ENCODE peak calls at places on chromosomes 13 and 19, in seven cellular contexts. One of them, this sample, is unnamed.

GRCh38 chr19:49888478-49888901 is 8.2 kb downstream of the IL4I1 start:
- DNase-seq in SK-N-MC: no peak
- DNase-seq in HepG2: no peak
- DNase-seq in uterus: no peak
- DNase-seq in neuronal stem cell: no peak
- DNase-seq in lower lobe of right lung: no peak
- DNase-seq in brain microvascular endothelial cell: no peak
- DNase-seq in this sample: no peak

GRCh38 chr19:30204721-30205120 is 167.5 kb upstream of the ZNF536 start:
- DNase-seq in SK-N-MC: no peak
- DNase-seq in HepG2: no peak
- DNase-seq in uterus: no peak
- DNase-seq in neuronal stem cell: no peak
- DNase-seq in lower lobe of right lung: no peak
- DNase-seq in brain microvascular endothelial cell: no peak
- DNase-seq in this sample: no peak

GRCh38 chr19:18606281-18607221 is at the start of gene CRLF1:
- DNase-seq in SK-N-MC: no peak
- DNase-seq in HepG2: peak; percentile 39
- DNase-seq in uterus: no peak
- DNase-seq in neuronal stem cell: no peak
- DNase-seq in lower lobe of right lung: no peak
- DNase-seq in brain microvascular endothelial cell: no peak
- DNase-seq in this sample: no peak

GRCh38 chr13:96091164-96091931 is 1.4 kb downstream of the HS6ST3 start:
- DNase-seq in SK-N-MC: no peak
- DNase-seq in HepG2: no peak
- DNase-seq in uterus: peak; percentile 43
- DNase-seq in neuronal stem cell: peak; percentile 20
- DNase-seq in lower lobe of right lung: peak; percentile 44
- DNase-seq in brain microvascular endothelial cell: no peak
- DNase-seq in this sample: peak; percentile 17

GRCh38 chr13:28031220-28031903 is 42.9 kb upstream of the URAD start:
- DNase-seq in SK-N-MC: no peak
- DNase-seq in HepG2: no peak
- DNase-seq in uterus: no peak
- DNase-seq in neuronal stem cell: no peak
- DNase-seq in lower lobe of right lung: peak; percentile 81
- DNase-seq in brain microvascular endothelial cell: no peak
- DNase-seq in this sample: no peak

GRCh38 chr19:15101479-15102082 is 5.6 kb upstream of the SYDE1 start:
- DNase-seq in SK-N-MC: peak; percentile 28
- DNase-seq in HepG2: peak; percentile 52
- DNase-seq in uterus: no peak
- DNase-seq in neuronal stem cell: no peak
- DNase-seq in lower lobe of right lung: no peak
- DNase-seq in brain microvascular endothelial cell: peak; percentile 53
- DNase-seq in this sample: peak; percentile 48

GRCh38 chr19:14405758-14406644 is 13.1 kb downstream of the DDX39A start:
- DNase-seq in SK-N-MC: no peak
- DNase-seq in HepG2: peak; percentile 81
- DNase-seq in uterus: peak; percentile 86
- DNase-seq in neuronal stem cell: peak; percentile 98
- DNase-seq in lower lobe of right lung: peak; percentile 91
- DNase-seq in brain microvascular endothelial cell: peak; percentile 73
- DNase-seq in this sample: peak; percentile 97

GRCh38 chr13:50672025-50672424 is 171.5 kb downstream of the DLEU7 start:
- DNase-seq in SK-N-MC: no peak
- DNase-seq in HepG2: peak; percentile 86
- DNase-seq in uterus: no peak
- DNase-seq in neuronal stem cell: no peak
- DNase-seq in lower lobe of right lung: peak; percentile 41
- DNase-seq in brain microvascular endothelial cell: no peak
- DNase-seq in this sample: no peak

GRCh38 chr19:37160153-37160552 is 12.3 kb downstream of the ZNF585A start:
- DNase-seq in SK-N-MC: no peak
- DNase-seq in HepG2: no peak
- DNase-seq in uterus: no peak
- DNase-seq in neuronal stem cell: no peak
- DNase-seq in lower lobe of right lung: no peak
- DNase-seq in brain microvascular endothelial cell: no peak
- DNase-seq in this sample: no peak

GRCh38 chr19:53659292-53659691 is 27.5 kb downstream of the DPRX start:
- DNase-seq in SK-N-MC: no peak
- DNase-seq in HepG2: peak; percentile 65
- DNase-seq in uterus: no peak
- DNase-seq in neuronal stem cell: no peak
- DNase-seq in lower lobe of right lung: no peak
- DNase-seq in brain microvascular endothelial cell: no peak
- DNase-seq in this sample: peak; percentile 85

GRCh38 chr13:46667687-46668281 is 114.8 kb downstream of the LRCH1 start:
- DNase-seq in SK-N-MC: no peak
- DNase-seq in HepG2: no peak
- DNase-seq in uterus: no peak
- DNase-seq in neuronal stem cell: no peak
- DNase-seq in lower lobe of right lung: no peak
- DNase-seq in brain microvascular endothelial cell: no peak
- DNase-seq in this sample: no peak

GRCh38 chr19:19406878-19407639 is 1.6 kb downstream of the GATAD2A start:
- DNase-seq in SK-N-MC: no peak
- DNase-seq in HepG2: peak; percentile 42
- DNase-seq in uterus: no peak
- DNase-seq in neuronal stem cell: no peak
- DNase-seq in lower lobe of right lung: peak; percentile 57
- DNase-seq in brain microvascular endothelial cell: peak; percentile 41
- DNase-seq in this sample: peak; percentile 45

GRCh38 chr13:26220575-26220974 is 1.5 kb downstream of the RNF6 start:
- DNase-seq in SK-N-MC: no peak
- DNase-seq in HepG2: no peak
- DNase-seq in uterus: no peak
- DNase-seq in neuronal stem cell: no peak
- DNase-seq in lower lobe of right lung: no peak
- DNase-seq in brain microvascular endothelial cell: peak; percentile 47
- DNase-seq in this sample: peak; percentile 27

GRCh38 chr13:52906122-52906903 is 57.9 kb upstream of the PCDH8 start:
- DNase-seq in SK-N-MC: no peak
- DNase-seq in HepG2: no peak
- DNase-seq in uterus: no peak
- DNase-seq in neuronal stem cell: no peak
- DNase-seq in lower lobe of right lung: no peak
- DNase-seq in brain microvascular endothelial cell: no peak
- DNase-seq in this sample: no peak

GRCh38 chr19:38274734-38275133 is 10.4 kb downstream of the SPINT2 start:
- DNase-seq in SK-N-MC: no peak
- DNase-seq in HepG2: no peak
- DNase-seq in uterus: no peak
- DNase-seq in neuronal stem cell: no peak
- DNase-seq in lower lobe of right lung: no peak
- DNase-seq in brain microvascular endothelial cell: no peak
- DNase-seq in this sample: no peak

GRCh38 chr19:23002690-23003422 is at the start of gene ZNF728:
- DNase-seq in SK-N-MC: no peak
- DNase-seq in HepG2: no peak
- DNase-seq in uterus: peak; percentile 74
- DNase-seq in neuronal stem cell: no peak
- DNase-seq in lower lobe of right lung: peak; percentile 49
- DNase-seq in brain microvascular endothelial cell: no peak
- DNase-seq in this sample: no peak

GRCh38 chr13:31073859-31074718 is 87.6 kb downstream of the HSPH1 start:
- DNase-seq in SK-N-MC: peak; percentile 14
- DNase-seq in HepG2: no peak
- DNase-seq in uterus: no peak
- DNase-seq in neuronal stem cell: peak; percentile 15
- DNase-seq in lower lobe of right lung: no peak
- DNase-seq in brain microvascular endothelial cell: peak; percentile 31
- DNase-seq in this sample: peak; percentile 56

GRCh38 chr19:38190061-38190460 is 34.0 kb downstream of the DPF1 start:
- DNase-seq in SK-N-MC: no peak
- DNase-seq in HepG2: no peak
- DNase-seq in uterus: no peak
- DNase-seq in neuronal stem cell: no peak
- DNase-seq in lower lobe of right lung: no peak
- DNase-seq in brain microvascular endothelial cell: no peak
- DNase-seq in this sample: no peak

GRCh38 chr13:39590466-39591036 is 12.4 kb downstream of the LHFPL6 start:
- DNase-seq in SK-N-MC: no peak
- DNase-seq in HepG2: no peak
- DNase-seq in uterus: no peak
- DNase-seq in neuronal stem cell: no peak
- DNase-seq in lower lobe of right lung: no peak
- DNase-seq in brain microvascular endothelial cell: no peak
- DNase-seq in this sample: no peak

GRCh38 chr13:114070098-114070799 is 62.2 kb downstream of the RASA3 start:
- DNase-seq in SK-N-MC: no peak
- DNase-seq in HepG2: no peak
- DNase-seq in uterus: no peak
- DNase-seq in neuronal stem cell: no peak
- DNase-seq in lower lobe of right lung: peak; percentile 34
- DNase-seq in brain microvascular endothelial cell: no peak
- DNase-seq in this sample: no peak

DNA sequence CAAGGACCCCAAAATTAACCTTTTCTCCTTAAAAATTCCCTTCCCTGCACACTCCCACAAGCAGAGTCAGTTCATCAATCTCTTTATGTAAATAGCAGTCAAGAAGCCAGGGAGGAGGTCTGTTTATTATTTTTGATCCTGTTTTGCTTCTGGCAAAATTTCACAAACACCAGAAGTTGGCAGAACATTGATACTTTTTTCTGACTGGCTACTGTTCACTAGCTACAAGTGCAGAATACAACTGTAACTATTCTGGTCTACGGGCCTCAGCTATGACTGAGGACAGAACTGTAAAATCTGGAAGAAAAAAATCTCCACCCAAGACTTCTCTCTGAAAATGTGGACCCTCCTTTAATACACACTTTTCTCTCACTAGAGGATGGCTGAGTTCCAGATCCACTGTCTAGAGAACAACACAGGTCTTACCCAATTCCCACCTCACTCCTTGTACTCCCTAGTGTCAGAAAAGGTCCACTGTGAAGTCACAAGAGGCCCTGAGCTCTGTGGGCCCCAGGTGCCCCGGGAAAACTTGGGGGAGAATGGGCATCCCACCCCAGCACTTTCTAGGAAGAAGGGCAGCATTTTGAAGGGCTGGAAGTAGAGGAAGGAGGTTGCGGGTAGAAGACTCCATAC is 14.5 kb downstream of the STARD13 start:
- DNase-seq in SK-N-MC: no peak
- DNase-seq in HepG2: no peak
- DNase-seq in uterus: no peak
- DNase-seq in neuronal stem cell: no peak
- DNase-seq in lower lobe of right lung: no peak
- DNase-seq in brain microvascular endothelial cell: no peak
- DNase-seq in this sample: peak; percentile 62
- H3K27ac ChIP-seq in SK-N-MC: peak overlapping the region; percentile 76
- H3K27ac ChIP-seq in HepG2: peak overlapping the region; percentile 84
- H3K27ac ChIP-seq in uterus: peak overlapping the region; percentile 12
- H3K27ac ChIP-seq in neuronal stem cell: no peak overlapping the region
- H3K27ac ChIP-seq in lower lobe of right lung: peak overlapping the region; percentile 57
- H3K27ac ChIP-seq in brain microvascular endothelial cell: no peak overlapping the region
- H3K27ac ChIP-seq in this sample: peak overlapping the region; percentile 2

GRCh38 chr13:34300559-34300958 is 482.6 kb downstream of the RFC3 start:
- DNase-seq in SK-N-MC: no peak
- DNase-seq in HepG2: peak; percentile 3
- DNase-seq in uterus: no peak
- DNase-seq in neuronal stem cell: no peak
- DNase-seq in lower lobe of right lung: no peak
- DNase-seq in brain microvascular endothelial cell: no peak
- DNase-seq in this sample: no peak

GRCh38 chr13:34290661-34291060 is 472.7 kb downstream of the RFC3 start:
- DNase-seq in SK-N-MC: no peak
- DNase-seq in HepG2: no peak
- DNase-seq in uterus: no peak
- DNase-seq in neuronal stem cell: no peak
- DNase-seq in lower lobe of right lung: no peak
- DNase-seq in brain microvascular endothelial cell: no peak
- DNase-seq in this sample: no peak

DNA sequence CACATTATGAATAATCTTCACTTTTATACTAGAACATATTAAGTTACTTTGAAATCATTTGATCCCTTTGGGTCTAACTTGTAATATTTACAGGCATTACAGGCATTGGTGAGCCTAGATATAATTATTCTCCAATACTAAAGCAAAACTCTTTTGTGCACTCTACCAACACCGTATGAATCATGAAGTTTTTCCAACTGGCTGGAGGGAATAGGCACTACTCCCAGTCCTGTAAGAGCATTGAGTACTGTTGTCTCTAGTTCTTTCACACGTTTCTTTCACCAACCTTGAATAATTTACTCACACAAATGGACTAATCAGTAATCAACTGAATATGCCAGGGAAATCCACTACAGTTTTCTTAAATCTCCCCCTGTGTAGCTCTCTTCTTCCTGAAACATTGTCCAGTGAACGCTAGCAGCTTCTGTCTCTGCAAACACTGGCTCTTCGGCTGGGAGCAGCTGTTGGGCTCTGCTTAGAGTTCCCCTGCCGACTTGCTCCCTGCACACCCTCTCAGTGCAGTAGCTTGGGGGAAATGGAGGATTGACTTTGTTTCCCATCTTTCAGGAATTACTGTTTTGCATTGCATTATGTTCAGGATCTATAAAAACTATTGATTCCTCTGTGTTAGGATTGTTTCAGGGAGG is 476.7 kb downstream of the RFC3 start:
- DNase-seq in SK-N-MC: no peak
- DNase-seq in HepG2: no peak
- DNase-seq in uterus: no peak
- DNase-seq in neuronal stem cell: no peak
- DNase-seq in lower lobe of right lung: no peak
- DNase-seq in brain microvascular endothelial cell: no peak
- DNase-seq in this sample: peak; percentile 2
- H3K36me3 ChIP-seq in SK-N-MC: no peaks in the 10 kb centered on the region
- H3K36me3 ChIP-seq in HepG2: no peaks in the 10 kb centered on the region
- H3K36me3 ChIP-seq in uterus: no peaks in the 10 kb centered on the region
- H3K36me3 ChIP-seq in neuronal stem cell: no peaks in the 10 kb centered on the region
- H3K36me3 ChIP-seq in lower lobe of right lung: no peaks in the 10 kb centered on the region
- H3K36me3 ChIP-seq in brain microvascular endothelial cell: no peaks in the 10 kb centered on the region
- H3K36me3 ChIP-seq in this sample: no peaks in the 10 kb centered on the region

GRCh38 chr13:100433475-100433874 is 155.1 kb downstream of the GGACT start:
- DNase-seq in SK-N-MC: no peak
- DNase-seq in HepG2: no peak
- DNase-seq in uterus: no peak
- DNase-seq in neuronal stem cell: no peak
- DNase-seq in lower lobe of right lung: no peak
- DNase-seq in brain microvascular endothelial cell: no peak
- DNase-seq in this sample: no peak
- H3K27ac ChIP-seq in SK-N-MC: no peak overlapping the region
- H3K27ac ChIP-seq in HepG2: no peak overlapping the region
- H3K27ac ChIP-seq in uterus: no peak overlapping the region
- H3K27ac ChIP-seq in neuronal stem cell: no peak overlapping the region
- H3K27ac ChIP-seq in lower lobe of right lung: no peak overlapping the region
- H3K27ac ChIP-seq in brain microvascular endothelial cell: no peak overlapping the region
- H3K27ac ChIP-seq in this sample: no peak overlapping the region

DNA sequence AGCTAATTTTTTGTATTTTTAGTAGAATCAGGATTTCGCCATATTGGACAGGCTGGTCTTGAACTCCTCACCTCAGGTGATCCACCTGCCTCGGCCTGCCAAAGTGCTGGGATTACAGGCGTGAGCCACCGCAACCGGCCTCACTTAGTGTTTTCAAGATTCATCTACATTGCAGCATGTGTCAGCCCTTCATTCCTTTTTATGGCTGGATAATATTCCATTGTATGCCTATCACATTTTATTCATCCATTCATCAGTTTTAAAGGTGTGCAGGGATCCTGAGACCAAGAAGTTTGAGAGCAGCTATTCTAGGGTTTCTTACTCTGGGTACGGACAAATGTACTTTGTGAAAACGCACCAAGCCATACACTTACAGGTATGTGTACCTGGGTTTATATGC is 9.1 kb downstream of the COQ8B start:
- DNase-seq in SK-N-MC: no peak
- DNase-seq in HepG2: no peak
- DNase-seq in uterus: no peak
- DNase-seq in neuronal stem cell: no peak
- DNase-seq in lower lobe of right lung: no peak
- DNase-seq in brain microvascular endothelial cell: no peak
- DNase-seq in this sample: no peak
- H3K36me3 ChIP-seq in SK-N-MC: peaks cover 32% of the 10 kb centered on the region
- H3K36me3 ChIP-seq in HepG2: peaks cover 15% of the 10 kb centered on the region
- H3K36me3 ChIP-seq in uterus: no peaks in the 10 kb centered on the region
- H3K36me3 ChIP-seq in neuronal stem cell: peaks cover 28% of the 10 kb centered on the region
- H3K36me3 ChIP-seq in lower lobe of right lung: peaks cover 96% of the 10 kb centered on the region
- H3K36me3 ChIP-seq in brain microvascular endothelial cell: no peaks in the 10 kb centered on the region
- H3K36me3 ChIP-seq in this sample: peaks cover 35% of the 10 kb centered on the region

This sample was measured in cardiac muscle cell.